ENCODE peak calls at places on chromosomes 16 and 17, in nine cellular contexts. K is mesendoderm; J is T-cell; Y is hepatic stellate cell; E is left colon; I is left cardiac atrium; O is OCI-M1; N is breast epithelium; L is stimulated activated CD8-positive, alpha-beta memory T cell treated with anti-CD3 and anti-CD28 coated beads, Interleukin-15, amount 100 ng/mL, for 1 hour. B is an unnamed sample.

GRCh38 chr16:28264656-28265055 is 27.7 kb upstream of the SBK1 start:
- DNase-seq in Y (no peak), N (peak; percentile 28), E (no peak), K (no peak), I (peak; percentile 34), J (no peak), L (no peak), O (no peak), B (no peak)

GRCh38 chr17:14398766-14399165 is 97.9 kb downstream of the HS3ST3B1 start:
- DNase-seq in L (no peak), J (no peak), N (no peak), E (no peak), Y (no peak), I (no peak), O (no peak), K (no peak), B (no peak)

GRCh38 chr16:83963277-83964119 is 4.5 kb upstream of the NECAB2 start:
- DNase-seq in J (no peak), E (no peak), Y (no peak), O (no peak), I (peak; percentile 0), L (no peak), K (no peak), N (no peak), B (no peak)

GRCh38 chr17:73985466-73986015 is 217.9 kb upstream of the RPL38 start:
- DNase-seq in I (no peak), L (no peak), K (no peak), N (no peak), Y (no peak), E (no peak), O (no peak), J (no peak), B (no peak)

GRCh38 chr16:68907297-68907999 is 64.1 kb downstream of the TANGO6 start:
- DNase-seq in Y (no peak), N (peak; percentile 37), J (no peak), L (no peak), E (no peak), I (no peak), K (no peak), O (no peak), B (no peak)

GRCh38 chr16:85592700-85593502 is 20.2 kb upstream of the GSE1 start:
- DNase-seq in L (no peak), E (no peak), N (no peak), J (no peak), Y (no peak), O (no peak), I (no peak), K (no peak), B (no peak)

GRCh38 chr17:33987162-33987561 is 267.9 kb upstream of the CCL2 start:
- DNase-seq in N (no peak), Y (no peak), O (no peak), K (no peak), I (no peak), J (no peak), E (no peak), L (no peak), B (no peak)

GRCh38 chr17:37791434-37791833 is 46.6 kb upstream of the HNF1B start:
- DNase-seq in N (no peak), Y (no peak), I (no peak), E (no peak), K (peak; percentile 59), O (peak; percentile 57), L (no peak), J (no peak), B (no peak)

GRCh38 chr17:73228748-73229236 is 32.9 kb downstream of the CPSF4L start:
- DNase-seq in I (peak; percentile 72), E (peak; percentile 67), O (peak; percentile 91), N (peak; percentile 38), Y (peak; percentile 91), J (no peak), K (peak; percentile 77), L (no peak), B (peak; percentile 26)